ENCODE peak calls at places on chromosomes 4 and X, in nine cellular contexts. One of them, this sample, is unnamed.

GRCh38 chrX:1462596-1463251 is 10.0 kb upstream of the ASMTL start:
- DNase-seq in ELF-1: no peak
- DNase-seq in mucosa of descending colon: no peak
- DNase-seq in globus pallidus: no peak
- DNase-seq in AG10803: no peak
- DNase-seq in NCI-H460: peak
- DNase-seq in SW480: no peak
- DNase-seq in fibroblast of mammary gland: peak
- DNase-seq in nephron progenitor cell: no peak
- DNase-seq in this sample: peak

GRCh38 chr4:24969486-24969885 is 56.6 kb upstream of the CCDC149 start:
- DNase-seq in mucosa of descending colon: no peak
- DNase-seq in nephron progenitor cell: no peak
- DNase-seq in AG10803: no peak
- DNase-seq in globus pallidus: no peak
- DNase-seq in ELF-1: no peak
- DNase-seq in fibroblast of mammary gland: no peak
- DNase-seq in SW480: no peak
- DNase-seq in NCI-H460: no peak
- DNase-seq in this sample: no peak

GRCh38 chr4:4780634-4781287 is 78.7 kb upstream of the MSX1 start:
- DNase-seq in AG10803: peak
- DNase-seq in globus pallidus: no peak
- DNase-seq in fibroblast of mammary gland: peak
- DNase-seq in NCI-H460: no peak
- DNase-seq in mucosa of descending colon: no peak
- DNase-seq in nephron progenitor cell: no peak
- DNase-seq in ELF-1: no peak
- DNase-seq in SW480: peak
- DNase-seq in this sample: no peak

GRCh38 chrX:2841511-2841910 is 12.8 kb downstream of the GYG2 start:
- DNase-seq in nephron progenitor cell: no peak
- DNase-seq in SW480: no peak
- DNase-seq in ELF-1: no peak
- DNase-seq in fibroblast of mammary gland: no peak
- DNase-seq in globus pallidus: no peak
- DNase-seq in mucosa of descending colon: no peak
- DNase-seq in NCI-H460: no peak
- DNase-seq in AG10803: no peak
- DNase-seq in this sample: no peak

GRCh38 chr4:86400216-86400615 is 40.4 kb upstream of the MAPK10 start:
- DNase-seq in nephron progenitor cell: no peak
- DNase-seq in ELF-1: no peak
- DNase-seq in fibroblast of mammary gland: peak
- DNase-seq in AG10803: no peak
- DNase-seq in NCI-H460: peak
- DNase-seq in globus pallidus: no peak
- DNase-seq in SW480: no peak
- DNase-seq in mucosa of descending colon: no peak
- DNase-seq in this sample: no peak

GRCh38 chrX:5829060-5829459 is 399.6 kb downstream of the NLGN4X start:
- DNase-seq in fibroblast of mammary gland: no peak
- DNase-seq in AG10803: no peak
- DNase-seq in mucosa of descending colon: no peak
- DNase-seq in SW480: no peak
- DNase-seq in NCI-H460: no peak
- DNase-seq in ELF-1: no peak
- DNase-seq in nephron progenitor cell: no peak
- DNase-seq in globus pallidus: no peak
- DNase-seq in this sample: no peak

GRCh38 chrX:105471597-105471996 is 251.1 kb upstream of the TEX13A start:
- DNase-seq in globus pallidus: no peak
- DNase-seq in fibroblast of mammary gland: no peak
- DNase-seq in SW480: no peak
- DNase-seq in nephron progenitor cell: no peak
- DNase-seq in AG10803: no peak
- DNase-seq in mucosa of descending colon: no peak
- DNase-seq in ELF-1: no peak
- DNase-seq in NCI-H460: no peak
- DNase-seq in this sample: no peak

GRCh38 chr4:78552398-78553396 is 1.1 kb downstream of the ANXA3 start:
- DNase-seq in fibroblast of mammary gland: no peak
- DNase-seq in ELF-1: peak
- DNase-seq in mucosa of descending colon: peak
- DNase-seq in NCI-H460: no peak
- DNase-seq in globus pallidus: no peak
- DNase-seq in SW480: peak
- DNase-seq in nephron progenitor cell: no peak
- DNase-seq in AG10803: no peak
- DNase-seq in this sample: no peak

GRCh38 chr4:30722916-30723270 is 2.7 kb downstream of the PCDH7 start:
- DNase-seq in globus pallidus: no peak
- DNase-seq in AG10803: no peak
- DNase-seq in fibroblast of mammary gland: no peak
- DNase-seq in nephron progenitor cell: peak
- DNase-seq in mucosa of descending colon: no peak
- DNase-seq in NCI-H460: no peak
- DNase-seq in ELF-1: no peak
- DNase-seq in SW480: no peak
- DNase-seq in this sample: no peak

GRCh38 chr4:53592686-53593641 is 1.7 kb upstream of the LNX1 start:
- DNase-seq in mucosa of descending colon: peak
- DNase-seq in fibroblast of mammary gland: peak
- DNase-seq in AG10803: no peak
- DNase-seq in globus pallidus: no peak
- DNase-seq in ELF-1: peak
- DNase-seq in nephron progenitor cell: peak
- DNase-seq in NCI-H460: no peak
- DNase-seq in SW480: peak
- DNase-seq in this sample: no peak

GRCh38 chrX:111164728-111165127 is 68.7 kb downstream of the PAK3 start:
- DNase-seq in fibroblast of mammary gland: peak
- DNase-seq in ELF-1: no peak
- DNase-seq in AG10803: peak
- DNase-seq in nephron progenitor cell: no peak
- DNase-seq in NCI-H460: no peak
- DNase-seq in globus pallidus: peak
- DNase-seq in mucosa of descending colon: no peak
- DNase-seq in SW480: peak
- DNase-seq in this sample: no peak

GRCh38 chr4:78618426-78618825 is 66.9 kb downstream of the ANXA3 start:
- DNase-seq in ELF-1: no peak
- DNase-seq in nephron progenitor cell: no peak
- DNase-seq in NCI-H460: no peak
- DNase-seq in AG10803: peak
- DNase-seq in mucosa of descending colon: no peak
- DNase-seq in fibroblast of mammary gland: peak
- DNase-seq in globus pallidus: no peak
- DNase-seq in SW480: no peak
- DNase-seq in this sample: no peak

GRCh38 chr4:173185832-173186545 is 17.4 kb downstream of the GALNT7 start:
- DNase-seq in SW480: no peak
- DNase-seq in NCI-H460: no peak
- DNase-seq in mucosa of descending colon: no peak
- DNase-seq in globus pallidus: no peak
- DNase-seq in ELF-1: no peak
- DNase-seq in AG10803: no peak
- DNase-seq in fibroblast of mammary gland: peak
- DNase-seq in nephron progenitor cell: no peak
- DNase-seq in this sample: no peak